ENCODE peak calls at places on chromosomes 3 and 15, in six cellular contexts. Z is pulmonary artery endothelial cell, J is EH, D is NAMALWA, B is NCI-H1105 treated with DMSO at 0.1 percent for 48 hours, T is H4. I is an unnamed sample.

GRCh38 chr3:179146911-179147570 is 1.1 kb upstream of the PIK3CA start:
- DNase-seq in D (peak; percentile 93), Z (no peak), T (peak; percentile 69), J (peak; percentile 75), B (peak; percentile 88), I (peak; percentile 41)

GRCh38 chr15:68982002-68982401 is 32.5 kb upstream of the NOX5 start:
- DNase-seq in B (no peak), D (no peak), Z (no peak), J (no peak), T (no peak), I (no peak)

GRCh38 chr15:40754574-40754882 is 526 bp downstream of the RMDN3 start:
- DNase-seq in T (no peak), B (no peak), J (peak; percentile 43), D (no peak), Z (no peak), I (no peak)

GRCh38 chr15:68821190-68821897 is 649 bp upstream of the ANP32A start:
- DNase-seq in J (no peak), T (no peak), B (peak; percentile 53), D (no peak), Z (no peak), I (no peak)

GRCh38 chr3:40877651-40878463 is 321.4 kb upstream of the CTNNB1 start:
- DNase-seq in B (no peak), J (peak; percentile 15), T (no peak), Z (peak; percentile 87), D (no peak), I (no peak)

GRCh38 chr3:183114374-183114773 is 15.1 kb upstream of the MCCC1 start:
- DNase-seq in D (peak; percentile 28), B (peak; percentile 50), Z (no peak), J (no peak), T (no peak), I (no peak)

GRCh38 chr3:186472466-186473008 is 71.6 kb downstream of the CRYGS start:
- DNase-seq in D (no peak), T (no peak), J (no peak), B (no peak), Z (no peak), I (no peak)

GRCh38 chr3:126356373-126357298 is 572 bp downstream of the KLF15 start:
- DNase-seq in T (no peak), D (peak; percentile 34), B (no peak), J (no peak), Z (no peak), I (no peak)

GRCh38 chr15:47908950-47909670 is 191.8 kb downstream of the SEMA6D start:
- DNase-seq in T (no peak), J (peak; percentile 2), B (no peak), D (no peak), Z (no peak), I (no peak)

GRCh38 chr15:67107014-67107812 is 41.8 kb downstream of the SMAD3 start:
- DNase-seq in T (peak; percentile 99), D (no peak), B (no peak), J (peak; percentile 100), Z (peak; percentile 95), I (no peak)

GRCh38 chr3:58005662-58006061 is 2.6 kb upstream of the FLNB start:
- DNase-seq in Z (peak; percentile 84), B (no peak), T (no peak), J (peak; percentile 83), D (no peak), I (no peak)

GRCh38 chr3:170751083-170751893 is 118.7 kb downstream of the RPL22L1 start:
- DNase-seq in B (no peak), D (no peak), T (peak; percentile 95), J (peak; percentile 91), Z (peak; percentile 86), I (no peak)

GRCh38 chr3:52098108-52098507 is 41.7 kb upstream of the DUSP7 start:
- DNase-seq in Z (no peak), J (no peak), T (no peak), D (no peak), B (no peak), I (no peak)

GRCh38 chr3:66638717-66639116 is 137.9 kb upstream of the LRIG1 start:
- DNase-seq in B (no peak), T (no peak), J (no peak), Z (no peak), D (peak; percentile 1), I (no peak)

GRCh38 chr15:89460048-89460447 is 36.3 kb downstream of the RHCG start:
- DNase-seq in J (no peak), T (no peak), Z (no peak), B (no peak), D (no peak), I (no peak)

GRCh38 chr15:80915462-80915861 is 74.2 kb downstream of the MESD start:
- DNase-seq in B (no peak), T (no peak), D (no peak), J (no peak), Z (no peak), I (no peak)

GRCh38 chr3:32493437-32494414 is 8.9 kb downstream of the CMTM6 start:
- DNase-seq in T (no peak), J (peak; percentile 52), Z (no peak), B (no peak), D (no peak), I (no peak)

GRCh38 chr15:95972136-95972553 is 358.4 kb upstream of the NR2F2 start:
- DNase-seq in Z (no peak), D (no peak), J (peak; percentile 80), B (no peak), T (no peak), I (no peak)

GRCh38 chr3:134959516-134959915 is 164.5 kb downstream of the EPHB1 start:
- DNase-seq in Z (no peak), B (no peak), T (no peak), D (no peak), J (no peak), I (no peak)

GRCh38 chr15:70250208-70251201 is 152.8 kb upstream of the TLE3 start:
- DNase-seq in Z (no peak), T (no peak), D (no peak), J (no peak), B (no peak), I (no peak)

GRCh38 chr15:24856397-24857093 is 98.2 kb upstream of the SNRPN start:
- DNase-seq in Z (no peak), T (no peak), J (no peak), D (no peak), B (no peak), I (no peak)

GRCh38 chr3:178456942-178457341 is 79.3 kb upstream of the KCNMB2 start:
- DNase-seq in J (no peak), D (no peak), Z (no peak), B (no peak), T (no peak), I (no peak)

GRCh38 chr15:48478581-48478980 is 147.4 kb downstream of the DUT start:
- DNase-seq in Z (no peak), J (no peak), T (no peak), D (no peak), B (no peak), I (no peak)

GRCh38 chr3:185914911-185915629 is 22.7 kb downstream of the TRA2B start:
- DNase-seq in Z (no peak), D (peak; percentile 46), T (no peak), J (peak; percentile 34), B (no peak), I (no peak)

GRCh38 chr15:70596354-70597055 is 166.9 kb downstream of the UACA start:
- DNase-seq in T (peak; percentile 76), Z (no peak), B (no peak), J (peak; percentile 90), D (no peak), I (no peak)